ENCODE peak calls at places on chromosomes 3 and 15, in eight cellular contexts. Q, L, Z, I, F, S, N and M are unnamed samples.
A peak's percentile ranks its signal among the peaks of the same experiment; 100 is the strongest.

GRCh38 chr3:105527949-105528348 is 161.2 kb downstream of the ALCAM start:
- DNase-seq in Q (no peak), Z (no peak), N (no peak), I (peak; percentile 63), L (peak; percentile 91), F (no peak), S (no peak), M (no peak)

GRCh38 chr3:108489776-108490175 is 20.6 kb downstream of the MYH15 start:
- DNase-seq in I (peak; percentile 34), L (peak; percentile 56), S (peak; percentile 24), N (peak; percentile 18), Q (no peak), Z (no peak), F (no peak), M (peak; percentile 64)

GRCh38 chr3:115347737-115348136 is 200.6 kb upstream of the ZBTB20 start:
- DNase-seq in Q (no peak), F (no peak), I (peak; percentile 24), L (no peak), N (no peak), S (no peak), Z (no peak), M (peak; percentile 18)

GRCh38 chr3:39292961-39293360 is 13.1 kb upstream of the CX3CR1 start:
- DNase-seq in I (no peak), L (no peak), Z (no peak), N (no peak), Q (no peak), F (no peak), S (no peak), M (no peak)

GRCh38 chr15:34682673-34683072 is 72.1 kb downstream of the GJD2 start:
- DNase-seq in Q (no peak), L (peak; percentile 99), F (no peak), S (no peak), I (peak; percentile 72), Z (no peak), N (no peak), M (no peak)

GRCh38 chr3:33167284-33167683 is 51.3 kb downstream of the SUSD5 start:
- DNase-seq in Z (no peak), Q (no peak), S (no peak), N (no peak), L (no peak), I (no peak), F (no peak), M (no peak)

GRCh38 chr15:44153352-44153751 is 41.7 kb downstream of the FRMD5 start:
- DNase-seq in I (peak; percentile 10), F (no peak), N (no peak), S (no peak), Q (no peak), Z (no peak), L (no peak), M (no peak)

GRCh38 chr15:42012241-42012640 is 8.6 kb downstream of the PLA2G4E start:
- DNase-seq in N (no peak), F (no peak), Q (no peak), I (no peak), L (no peak), S (no peak), Z (no peak), M (no peak)

GRCh38 chr15:29664406-29664805 is 157.9 kb downstream of the TJP1 start:
- DNase-seq in F (no peak), L (no peak), N (no peak), Z (no peak), S (no peak), I (no peak), Q (no peak), M (no peak)

GRCh38 chr3:118526758-118527526 is 507.7 kb downstream of the IGSF11 start:
- DNase-seq in Z (no peak), Q (no peak), S (no peak), F (no peak), L (peak; percentile 45), N (no peak), I (no peak), M (no peak)

GRCh38 chr3:156678216-156678615 is 3.8 kb downstream of the TIPARP start:
- DNase-seq in L (no peak), I (no peak), N (no peak), Q (no peak), Z (no peak), F (no peak), S (no peak), M (no peak)

GRCh38 chr15:34358367-34358766 is 8.6 kb downstream of the LPCAT4 start:
- DNase-seq in L (no peak), N (no peak), S (no peak), Z (no peak), Q (no peak), I (no peak), F (no peak), M (no peak)

GRCh38 chr15:40031300-40031699 is 7.7 kb downstream of the SRP14 start:
- DNase-seq in I (no peak), F (no peak), S (no peak), Z (no peak), N (no peak), Q (no peak), L (no peak), M (no peak)

GRCh38 chr3:52779411-52780297 is 2.3 kb downstream of the ITIH1 start:
- DNase-seq in Q (no peak), N (peak; percentile 1), L (no peak), S (no peak), I (no peak), F (no peak), Z (no peak), M (no peak)

GRCh38 chr3:60094392-60094947 is 1044.6 kb upstream of the CFAP20DC start:
- DNase-seq in I (no peak), Z (no peak), S (no peak), N (no peak), L (no peak), F (peak; percentile 3), Q (no peak), M (no peak)

GRCh38 chr15:64681424-64682024 is 93.9 kb downstream of the RBPMS2 start:
- DNase-seq in F (no peak), I (peak; percentile 53), Q (no peak), N (peak; percentile 56), S (no peak), Z (no peak), L (peak; percentile 49), M (peak; percentile 48)

GRCh38 chr3:195150194-195151118 is 120.5 kb downstream of the XXYLT1 start:
- DNase-seq in S (no peak), Q (peak; percentile 57), F (peak; percentile 12), L (peak; percentile 88), Z (no peak), I (peak; percentile 92), N (no peak), M (no peak)

GRCh38 chr3:136617123-136617700 is 135.0 kb downstream of the STAG1 start:
- DNase-seq in Q (no peak), Z (no peak), I (no peak), F (no peak), S (no peak), L (no peak), N (no peak), M (no peak)

GRCh38 chr15:72237286-72238224 is 6.6 kb upstream of the PKM start:
- DNase-seq in Q (peak; percentile 50), F (no peak), I (peak; percentile 98), L (peak; percentile 98), S (no peak), Z (no peak), N (peak; percentile 29), M (no peak)

GRCh38 chr3:111548060-111548459 is 6.1 kb downstream of the CD96 start:
- DNase-seq in Z (no peak), F (no peak), S (no peak), L (peak; percentile 67), Q (no peak), I (no peak), N (no peak), M (no peak)

GRCh38 chr3:55622116-55622515 is 135.0 kb upstream of the WNT5A start:
- DNase-seq in L (peak; percentile 52), F (no peak), I (peak; percentile 80), N (no peak), Q (no peak), Z (no peak), S (no peak), M (no peak)

GRCh38 chr3:49412632-49413337 is 562 bp downstream of the TCTA start:
- DNase-seq in S (no peak), Q (no peak), L (peak; percentile 27), N (no peak), F (no peak), Z (no peak), I (peak; percentile 39), M (no peak)

GRCh38 chr3:163971861-163972260 is 1106.4 kb downstream of the SI start:
- DNase-seq in F (no peak), L (peak; percentile 49), I (no peak), S (no peak), Q (no peak), N (no peak), Z (no peak), M (no peak)

GRCh38 chr15:93072440-93073394 is 16.3 kb downstream of the RGMA start:
- DNase-seq in I (peak; percentile 71), Z (no peak), F (no peak), L (peak; percentile 21), N (peak; percentile 89), S (no peak), Q (peak; percentile 26), M (peak; percentile 87)

GRCh38 chr3:30035935-30036567 is 570.4 kb upstream of the TGFBR2 start:
- DNase-seq in Q (no peak), I (peak; percentile 70), Z (no peak), L (no peak), F (no peak), N (no peak), S (no peak), M (no peak)

GRCh38 chr3:16509721-16510619 is 3.5 kb downstream of the RFTN1 start:
- DNase-seq in F (no peak), L (no peak), N (no peak), Q (no peak), Z (no peak), S (no peak), I (no peak), M (no peak)

GRCh38 chr15:73930371-73930770 is 4.1 kb downstream of the LOXL1 start:
- DNase-seq in Z (no peak), N (no peak), F (no peak), Q (no peak), I (peak; percentile 98), S (no peak), L (no peak), M (no peak)

GRCh38 chr3:186953011-186953487 is 22.7 kb downstream of the ST6GAL1 start:
- DNase-seq in N (no peak), S (no peak), F (no peak), I (peak; percentile 57), L (peak; percentile 39), Z (no peak), Q (no peak), M (no peak)

GRCh38 chr3:149771652-149772271 is 19.5 kb upstream of the COMMD2 start:
- DNase-seq in I (peak; percentile 25), Q (no peak), Z (peak; percentile 16), L (peak; percentile 35), N (peak; percentile 74), S (no peak), F (no peak), M (peak; percentile 49)

GRCh38 chr15:75037685-75038084 is 14.3 kb downstream of the PPCDC start:
- DNase-seq in F (no peak), N (no peak), S (no peak), Q (no peak), I (no peak), Z (no peak), L (peak; percentile 19), M (no peak)